ENCODE peak calls at places on chromosomes 4 and X, in five cellular contexts. R is H1, J is HCT116, L is GM12878, M is K562. Z is an unnamed sample.

GRCh38 chr4:168502886-168503285 is 6.0 kb downstream of the PALLD start:
- DNase-seq in R (no peak), J (no peak), L (no peak), M (no peak), Z (no peak)

GRCh38 chrX:46327229-46328081 is 217.8 kb downstream of the ZNF674 start:
- DNase-seq in R (peak; percentile 56), J (peak; percentile 76), L (no peak), M (no peak), Z (peak; percentile 92)

GRCh38 chrX:22278375-22278774 is 5.7 kb downstream of the CBLL2 start:
- DNase-seq in R (no peak), J (no peak), L (no peak), M (no peak), Z (no peak)

GRCh38 chr4:26284536-26284935 is 36.3 kb upstream of the RBPJ start:
- DNase-seq in R (no peak), J (no peak), L (no peak), M (no peak), Z (no peak)

GRCh38 chr4:38958453-38958852 is 73.8 kb downstream of the TMEM156 start:
- DNase-seq in R (no peak), J (no peak), L (no peak), M (no peak), Z (no peak)

GRCh38 chr4:158008551-158009218 is 164.1 kb downstream of the GASK1B start:
- DNase-seq in R (no peak), J (no peak), L (no peak), M (no peak), Z (no peak)

GRCh38 chrX:30150196-30150895 is 65.0 kb upstream of the MAGEB2 start:
- DNase-seq in R (no peak), J (no peak), L (no peak), M (no peak), Z (no peak)

GRCh38 chrX:143934542-143934941 is 50.7 kb downstream of the UBE2NL start:
- DNase-seq in R (no peak), J (no peak), L (no peak), M (no peak), Z (no peak)

GRCh38 chrX:111646515-111646914 is 34.5 kb upstream of the ALG13 start:
- DNase-seq in R (no peak), J (no peak), L (no peak), M (no peak), Z (no peak)

GRCh38 chr4:94690851-94691254 is 66.9 kb upstream of the BMPR1B start:
- DNase-seq in R (no peak), J (no peak), L (no peak), M (no peak), Z (no peak)

GRCh38 chrX:135086197-135086854 is 34.0 kb downstream of the ETDB start:
- DNase-seq in R (no peak), J (peak; percentile 63), L (peak; percentile 15), M (peak; percentile 43), Z (peak; percentile 39)

GRCh38 chr4:80179637-80180161 is 17.6 kb upstream of the PRDM8 start:
- DNase-seq in R (no peak), J (no peak), L (no peak), M (peak; percentile 27), Z (no peak)

GRCh38 chr4:124144302-124144701 is 568.2 kb downstream of the ANKRD50 start:
- DNase-seq in R (no peak), J (no peak), L (no peak), M (no peak), Z (no peak)

GRCh38 chr4:53592686-53593641 is 1.7 kb upstream of the LNX1 start:
- DNase-seq in R (peak; percentile 77), J (no peak), L (no peak), M (peak; percentile 66), Z (no peak)

GRCh38 chr4:20672262-20672661 is 28.0 kb upstream of the PACRGL start:
- DNase-seq in R (no peak), J (no peak), L (no peak), M (no peak), Z (no peak)

GRCh38 chr4:57426779-57427395 is 316.7 kb upstream of the IGFBP7 start:
- DNase-seq in R (peak; percentile 81), J (peak; percentile 19), L (no peak), M (peak; percentile 68), Z (peak; percentile 35)

GRCh38 chr4:7778524-7779193 is 161.0 kb downstream of the AFAP1 start:
- DNase-seq in R (no peak), J (no peak), L (no peak), M (no peak), Z (no peak)

GRCh38 chr4:137532869-137533236 is 559 bp upstream of the PCDH18 start:
- DNase-seq in R (no peak), J (no peak), L (no peak), M (no peak), Z (no peak)

GRCh38 chrX:41250867-41251266 is 83.1 kb upstream of the DDX3X start:
- DNase-seq in R (no peak), J (no peak), L (no peak), M (no peak), Z (no peak)

GRCh38 chr4:80521438-80521837 is 185.9 kb downstream of the CFAP299 start:
- DNase-seq in R (no peak), J (no peak), L (no peak), M (no peak), Z (no peak)

GRCh38 chrX:107398115-107398514 is 51.3 kb upstream of the FRMPD3 start:
- DNase-seq in R (no peak), J (no peak), L (no peak), M (no peak), Z (no peak)

GRCh38 chrX:110181459-110182137 is 136.3 kb downstream of the AMMECR1 start:
- DNase-seq in R (no peak), J (no peak), L (no peak), M (no peak), Z (no peak)

GRCh38 chrX:106415276-106415895 is 196.4 kb upstream of the RADX start:
- DNase-seq in R (no peak), J (peak; percentile 8), L (no peak), M (peak; percentile 14), Z (peak; percentile 5)

GRCh38 chrX:50812995-50813842 is 775 bp downstream of the SHROOM4 start:
- DNase-seq in R (peak; percentile 55), J (no peak), L (no peak), M (no peak), Z (no peak)
- TF ChIP-seq SRF in R (no peak), J (no peak), L (no peak), M (no peak), Z (no peak)

DNA sequence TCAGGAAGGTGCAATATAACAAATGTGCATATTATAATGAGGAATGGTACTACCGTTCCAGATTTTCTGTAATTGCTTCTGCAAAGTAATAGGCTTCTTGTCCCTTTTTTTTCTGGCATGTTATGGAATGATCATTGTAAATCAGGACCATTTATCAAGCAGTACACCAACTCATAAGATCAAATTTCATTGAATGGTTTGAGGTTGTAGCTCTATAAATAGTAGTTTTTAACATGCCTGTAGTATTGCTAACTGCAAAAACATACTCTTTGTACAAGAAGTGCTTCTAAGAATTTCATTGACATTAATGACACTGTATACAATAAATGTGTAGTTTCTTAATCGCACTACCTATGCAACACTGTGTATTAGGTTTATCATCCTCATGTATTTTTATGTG is 12.6 kb downstream of the IBSP start:
- DNase-seq in R (no peak), J (no peak), L (no peak), M (no peak), Z (no peak)
- TF ChIP-seq SRF in R (no peak), J (no peak), L (no peak), M (no peak), Z (no peak)

GRCh38 chr4:121484633-121485032 is 103.8 kb upstream of the QRFPR start:
- DNase-seq in R (no peak), J (peak; percentile 29), L (no peak), M (peak; percentile 16), Z (peak; percentile 36)
- TF ChIP-seq SRF in R (no peak), J (no peak), L (no peak), M (no peak), Z (no peak)

GRCh38 chrX:679161-679979 is 48.8 kb downstream of the SHOX start:
- DNase-seq in R (no peak), J (no peak), L (no peak), M (no peak), Z (no peak)

GRCh38 chrX:675279-675886 is 44.8 kb downstream of the SHOX start:
- DNase-seq in R (no peak), J (no peak), L (no peak), M (no peak), Z (no peak)

GRCh38 chrX:680062-680461 is 49.5 kb downstream of the SHOX start:
- DNase-seq in R (no peak), J (no peak), L (no peak), M (no peak), Z (no peak)

GRCh38 chrX:675896-676295 is 45.3 kb downstream of the SHOX start:
- DNase-seq in R (peak; percentile 53), J (no peak), L (no peak), M (no peak), Z (no peak)

DNA sequence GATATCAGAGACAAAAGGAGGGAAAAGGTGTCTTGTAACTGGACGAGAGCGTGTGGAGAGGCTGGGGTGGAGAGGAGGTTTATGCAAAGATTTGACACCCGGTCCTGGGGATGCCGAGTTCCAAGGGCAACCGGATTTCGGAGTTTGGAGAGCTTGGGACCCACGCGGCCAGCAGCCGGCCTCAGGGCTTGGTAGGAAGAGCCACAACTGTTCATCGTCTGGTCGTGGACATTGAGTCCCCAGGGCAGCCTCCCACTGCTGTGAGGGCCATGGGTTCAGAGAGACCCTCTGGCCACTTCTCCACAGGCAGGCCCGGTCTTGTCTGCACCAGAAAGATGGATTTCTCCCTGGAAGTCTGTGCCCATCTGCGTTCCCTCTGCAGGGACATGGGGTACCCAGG is 46.8 kb downstream of the SHOX start:
- DNase-seq in R (no peak), J (no peak), L (no peak), M (no peak), Z (no peak)
- TF ChIP-seq SRF in R (no peak), J (no peak), L (no peak), M (no peak), Z (no peak)

GRCh38 chr4:90137545-90137944 is 10.4 kb downstream of the CCSER1 start:
- DNase-seq in R (no peak), J (no peak), L (no peak), M (no peak), Z (peak; percentile 3)
- TF ChIP-seq SRF in R (no peak), J (no peak), L (no peak), M (no peak), Z (no peak)

GRCh38 chr4:88244821-88245579 is 39.4 kb downstream of the PPM1K start:
- DNase-seq in R (peak; percentile 42), J (no peak), L (no peak), M (no peak), Z (no peak)
- TF ChIP-seq SRF in R (no peak), J (no peak), L (no peak), M (no peak), Z (no peak)

Z was measured in HepG2.